ENCODE peak calls at places on chromosomes 1 and 21, in ten cellular contexts. N, M, O, R, Z, H, Y, J, S and E are unnamed samples.

GRCh38 chr1:44417351-44418021 is 12.4 kb downstream of the RNF220 start:
- DNase-seq in Y (no peak), M (peak), H (peak), J (no peak), O (peak), R (peak), N (peak), Z (no peak), S (no peak), E (no peak)

GRCh38 chr21:41707231-41707988 is 59.4 kb downstream of the RIPK4 start:
- DNase-seq in M (peak), Y (no peak), Z (no peak), O (no peak), H (no peak), J (no peak), R (no peak), S (peak), N (no peak), E (peak)

GRCh38 chr1:41898191-41898713 is 20.5 kb downstream of the HIVEP3 start:
- DNase-seq in Y (peak), Z (peak), N (peak), M (no peak), O (no peak), S (peak), J (peak), H (no peak), R (no peak), E (peak)

GRCh38 chr1:244674446-244674845 is 21.5 kb downstream of the DESI2 start:
- DNase-seq in Y (no peak), M (no peak), N (no peak), O (no peak), S (peak), R (no peak), H (no peak), Z (no peak), J (no peak), E (no peak)

GRCh38 chr1:154726443-154726842 is 118.5 kb upstream of the ADAR start:
- DNase-seq in R (no peak), S (peak), N (no peak), Y (no peak), M (no peak), O (no peak), Z (no peak), H (no peak), J (no peak), E (peak)

GRCh38 chr1:30668026-30668425 is 55.4 kb downstream of the MATN1 start:
- DNase-seq in J (no peak), S (peak), N (no peak), O (no peak), R (no peak), Z (no peak), H (no peak), M (peak), Y (no peak), E (no peak)

GRCh38 chr1:66563094-66563800 is 29.3 kb downstream of the SGIP1 start:
- DNase-seq in J (no peak), M (no peak), O (no peak), Y (no peak), S (peak), Z (no peak), R (no peak), H (no peak), N (no peak), E (peak)

GRCh38 chr21:41769521-41769920 is 2.7 kb upstream of the RIPK4 start:
- DNase-seq in S (no peak), R (no peak), N (no peak), M (no peak), H (no peak), Y (no peak), J (no peak), O (no peak), Z (no peak), E (no peak)

GRCh38 chr1:228802386-228803221 is 67.3 kb downstream of the RHOU start:
- DNase-seq in S (no peak), H (peak), O (no peak), Z (no peak), R (no peak), M (peak), N (no peak), J (no peak), Y (no peak), E (no peak)

GRCh38 chr21:42837421-42838211 is 41.7 kb downstream of the WDR4 start:
- DNase-seq in H (no peak), O (peak), R (no peak), M (peak), Z (no peak), Y (no peak), S (no peak), J (no peak), N (no peak), E (no peak)